ENCODE peak calls at places on chromosomes 6 and 20, in four cellular contexts. One of them, this sample, is unnamed.

GRCh38 chr6:117275711-117276110 is 10.4 kb downstream of the VGLL2 start:
- DNase-seq in A549: no peak
- DNase-seq in K562: no peak
- DNase-seq in GM12878: no peak
- DNase-seq in this sample: no peak

GRCh38 chr6:105851181-105851580 is 235.0 kb upstream of the PRDM1 start:
- DNase-seq in K562: no peak
- DNase-seq in GM12878: no peak
- DNase-seq in A549: no peak
- DNase-seq in this sample: no peak

GRCh38 chr6:28207244-28208179 is 17.6 kb upstream of the ZSCAN9 start:
- DNase-seq in GM12878: no peak
- DNase-seq in K562: no peak
- DNase-seq in A549: peak
- DNase-seq in this sample: peak

GRCh38 chr6:157282279-157282678 is 41.0 kb downstream of the TMEM242 start:
- DNase-seq in GM12878: no peak
- DNase-seq in A549: no peak
- DNase-seq in K562: no peak
- DNase-seq in this sample: no peak

GRCh38 chr20:63935447-63935846 is 20.8 kb downstream of the UCKL1 start:
- DNase-seq in GM12878: no peak
- DNase-seq in K562: no peak
- DNase-seq in A549: no peak
- DNase-seq in this sample: no peak

GRCh38 chr20:25257130-25257529 is 9.2 kb downstream of the PYGB start:
- DNase-seq in A549: no peak
- DNase-seq in GM12878: no peak
- DNase-seq in K562: no peak
- DNase-seq in this sample: no peak

GRCh38 chr6:74409447-74409846 is 713.4 kb downstream of the CD109 start:
- DNase-seq in K562: no peak
- DNase-seq in GM12878: no peak
- DNase-seq in A549: peak
- DNase-seq in this sample: no peak

GRCh38 chr20:1313236-1313964 is 15.5 kb downstream of the SDCBP2 start:
- DNase-seq in K562: peak
- DNase-seq in GM12878: no peak
- DNase-seq in A549: peak
- DNase-seq in this sample: peak

GRCh38 chr20:2259731-2260130 is 36.1 kb upstream of the TGM3 start:
- DNase-seq in GM12878: no peak
- DNase-seq in A549: no peak
- DNase-seq in K562: no peak
- DNase-seq in this sample: no peak

GRCh38 chr20:37123441-37123840 is 27.6 kb upstream of the RBL1 start:
- DNase-seq in K562: no peak
- DNase-seq in GM12878: no peak
- DNase-seq in A549: peak
- DNase-seq in this sample: no peak

GRCh38 chr6:138036955-138037592 is 70.1 kb downstream of the PERP start:
- DNase-seq in A549: no peak
- DNase-seq in GM12878: no peak
- DNase-seq in K562: no peak
- DNase-seq in this sample: no peak

GRCh38 chr20:2451939-2452732 is 18.5 kb downstream of the SNRPB start:
- DNase-seq in K562: peak
- DNase-seq in A549: peak
- DNase-seq in GM12878: no peak
- DNase-seq in this sample: peak

GRCh38 chr20:17542481-17542880 is 11.3 kb upstream of the BFSP1 start:
- DNase-seq in K562: no peak
- DNase-seq in A549: no peak
- DNase-seq in GM12878: no peak
- DNase-seq in this sample: no peak

GRCh38 chr6:16006681-16007080 is 122.2 kb upstream of the MYLIP start:
- DNase-seq in K562: no peak
- DNase-seq in A549: no peak
- DNase-seq in GM12878: no peak
- DNase-seq in this sample: no peak

GRCh38 chr20:59253779-59254319 is 46.6 kb upstream of the EDN3 start:
- DNase-seq in A549: no peak
- DNase-seq in K562: no peak
- DNase-seq in GM12878: no peak
- DNase-seq in this sample: peak

GRCh38 chr6:137489410-137490371 is 4.5 kb downstream of the OLIG3 start:
- DNase-seq in A549: no peak
- DNase-seq in GM12878: no peak
- DNase-seq in K562: peak
- DNase-seq in this sample: peak

GRCh38 chr6:29984992-29985391 is 42.7 kb downstream of the HLA-A start:
- DNase-seq in GM12878: no peak
- DNase-seq in K562: no peak
- DNase-seq in A549: no peak
- DNase-seq in this sample: no peak

GRCh38 chr6:71393471-71393870 is 104.9 kb downstream of the OGFRL1 start:
- DNase-seq in K562: no peak
- DNase-seq in A549: peak
- DNase-seq in GM12878: no peak
- DNase-seq in this sample: no peak

GRCh38 chr6:163645560-163645959 is 231.0 kb downstream of the QKI start:
- DNase-seq in A549: no peak
- DNase-seq in K562: no peak
- DNase-seq in GM12878: no peak
- DNase-seq in this sample: no peak

GRCh38 chr6:139686308-139686707 is 311.9 kb upstream of the CITED2 start:
- DNase-seq in GM12878: no peak
- DNase-seq in K562: peak
- DNase-seq in A549: no peak
- DNase-seq in this sample: no peak

GRCh38 chr20:19993937-19994667 is 23.1 kb upstream of the NAA20 start:
- DNase-seq in GM12878: no peak
- DNase-seq in K562: no peak
- DNase-seq in A549: peak
- DNase-seq in this sample: no peak

GRCh38 chr6:168292911-168293310 is 26.7 kb downstream of the DACT2 start:
- DNase-seq in GM12878: no peak
- DNase-seq in A549: no peak
- DNase-seq in K562: no peak
- DNase-seq in this sample: peak
- TF ChIP-seq RCOR1 in GM12878: no peak
- TF ChIP-seq RCOR1 in A549: no peak
- TF ChIP-seq RCOR1 in K562: no peak
- TF ChIP-seq RCOR1 in this sample: no peak

GRCh38 chr6:53703047-53703446 is 37.5 kb upstream of the KLHL31 start:
- DNase-seq in GM12878: no peak
- DNase-seq in A549: no peak
- DNase-seq in K562: no peak
- DNase-seq in this sample: no peak
- TF ChIP-seq CHD2 in GM12878: no peak
- TF ChIP-seq CHD2 in A549: no peak
- TF ChIP-seq CHD2 in K562: no peak
- TF ChIP-seq CHD2 in this sample: no peak

GRCh38 chr20:53033176-53033575 is 61.0 kb downstream of the TSHZ2 start:
- DNase-seq in A549: no peak
- DNase-seq in GM12878: no peak
- DNase-seq in K562: no peak
- DNase-seq in this sample: no peak

GRCh38 chr20:53036992-53037391 is 64.8 kb downstream of the TSHZ2 start:
- DNase-seq in A549: no peak
- DNase-seq in GM12878: no peak
- DNase-seq in K562: no peak
- DNase-seq in this sample: no peak

GRCh38 chr20:53037621-53038020 is 65.5 kb downstream of the TSHZ2 start:
- DNase-seq in A549: no peak
- DNase-seq in GM12878: no peak
- DNase-seq in K562: no peak
- DNase-seq in this sample: no peak

GRCh38 chr20:53032021-53033001 is 60.2 kb downstream of the TSHZ2 start:
- DNase-seq in GM12878: no peak
- DNase-seq in K562: no peak
- DNase-seq in A549: no peak
- DNase-seq in this sample: no peak

DNA sequence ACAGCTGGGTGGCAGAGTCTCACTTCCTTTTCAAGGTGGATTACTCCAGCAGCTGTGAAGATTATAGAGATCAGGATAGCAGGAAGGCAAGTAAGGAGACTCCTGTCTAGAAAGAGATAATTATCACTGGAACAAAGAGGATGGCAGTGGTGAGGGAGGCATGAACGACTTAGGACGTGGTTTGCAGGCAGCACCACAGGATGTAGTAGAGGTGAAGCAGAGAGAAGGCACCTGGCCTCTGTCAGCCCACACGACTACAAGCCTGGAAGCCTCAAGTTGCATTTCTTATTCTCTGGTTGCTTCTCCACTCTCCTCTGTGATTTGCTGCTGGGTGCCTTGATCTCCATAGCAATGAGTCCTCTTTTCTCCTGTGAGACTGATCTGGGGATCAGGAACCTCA is 62.7 kb downstream of the TSHZ2 start:
- DNase-seq in K562: no peak
- DNase-seq in GM12878: no peak
- DNase-seq in A549: no peak
- DNase-seq in this sample: no peak
- TF ChIP-seq USF2 in K562: no peak
- TF ChIP-seq USF2 in GM12878: no peak
- TF ChIP-seq USF2 in A549: no peak
- TF ChIP-seq USF2 in this sample: no peak

GRCh38 chr6:131655951-131656350 is 18.8 kb downstream of the ENPP3 start:
- DNase-seq in A549: no peak
- DNase-seq in GM12878: no peak
- DNase-seq in K562: no peak
- DNase-seq in this sample: no peak
- TF ChIP-seq RCOR1 in A549: no peak
- TF ChIP-seq RCOR1 in GM12878: no peak
- TF ChIP-seq RCOR1 in K562: no peak
- TF ChIP-seq RCOR1 in this sample: no peak

GRCh38 chr6:43436577-43437282 is 9.4 kb downstream of the ABCC10 start:
- DNase-seq in GM12878: no peak
- DNase-seq in A549: peak
- DNase-seq in K562: peak
- DNase-seq in this sample: no peak
- TF ChIP-seq CHD2 in GM12878: no peak
- TF ChIP-seq CHD2 in A549: no peak
- TF ChIP-seq CHD2 in K562: no peak
- TF ChIP-seq CHD2 in this sample: no peak

DNA sequence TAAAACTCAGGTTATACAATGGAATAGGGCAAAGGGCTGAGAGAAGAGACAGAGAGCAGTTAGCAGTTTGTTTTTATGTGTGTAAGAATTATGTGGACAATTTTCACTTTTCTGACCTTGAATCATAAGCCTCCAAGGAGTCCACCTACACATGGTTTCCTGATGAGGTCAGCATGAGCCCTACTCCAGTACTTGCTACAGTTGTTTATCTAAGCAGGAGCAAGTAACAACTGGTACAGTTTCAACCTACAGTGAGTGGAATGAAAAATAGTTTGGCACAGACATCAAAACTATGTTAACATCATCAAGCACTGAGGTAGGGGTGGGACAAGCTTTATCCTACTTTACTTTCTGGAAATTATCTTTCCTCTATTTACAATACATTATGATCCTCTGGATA is 426.7 kb upstream of the ID4 start:
- DNase-seq in GM12878: no peak
- DNase-seq in K562: no peak
- DNase-seq in A549: peak
- DNase-seq in this sample: no peak
- TF ChIP-seq USF2 in GM12878: no peak
- TF ChIP-seq USF2 in K562: no peak
- TF ChIP-seq USF2 in A549: no peak
- TF ChIP-seq USF2 in this sample: no peak

DNA sequence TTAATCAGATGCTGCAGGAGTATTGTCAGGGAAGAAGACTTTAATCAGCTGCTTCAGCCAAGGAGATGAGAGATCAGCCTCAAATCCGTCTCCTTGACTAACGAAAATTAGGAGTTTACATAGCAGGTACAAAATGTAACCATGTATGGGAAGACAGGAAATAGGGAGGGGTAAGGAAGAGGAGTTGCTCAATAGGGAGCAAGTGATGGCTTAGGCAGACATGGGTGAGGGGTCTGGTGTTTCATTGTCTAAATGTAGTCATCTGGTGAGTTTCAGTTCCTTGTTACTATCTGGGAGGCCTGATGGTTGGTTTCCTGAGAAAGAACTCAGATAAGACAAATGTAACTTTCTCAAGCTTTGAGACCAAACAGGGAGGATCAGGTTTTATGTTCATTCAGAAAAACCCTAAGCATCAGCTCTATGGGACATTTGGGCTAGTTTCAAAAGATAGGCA is 217.3 kb upstream of the SULF2 start:
- DNase-seq in GM12878: peak
- DNase-seq in K562: no peak
- DNase-seq in A549: no peak
- DNase-seq in this sample: no peak
- TF ChIP-seq RCOR1 in GM12878: no peak
- TF ChIP-seq RCOR1 in K562: no peak
- TF ChIP-seq RCOR1 in A549: no peak
- TF ChIP-seq RCOR1 in this sample: no peak

This sample was measured in SK-N-SH.